ENCODE peak calls at places on chromosomes 3 and 15, in six cellular contexts. J, C, E, M, B and T are unnamed samples.

GRCh38 chr3:191328383-191328962 is 721 bp upstream of the CCDC50 start:
- DNase-seq in M (no peak), J (peak), C (no peak), B (peak), E (peak), T (no peak)

GRCh38 chr3:184466413-184466960 is 86.6 kb downstream of the CHRD start:
- DNase-seq in E (peak), J (peak), C (no peak), B (peak), M (peak), T (no peak)

GRCh38 chr15:80180986-80181385 is 28.2 kb downstream of the FAH start:
- DNase-seq in C (no peak), M (no peak), J (no peak), B (no peak), E (no peak), T (no peak)

GRCh38 chr3:86382556-86382955 is 608.4 kb downstream of the VGLL3 start:
- DNase-seq in E (no peak), B (no peak), C (no peak), M (no peak), J (no peak), T (no peak)

GRCh38 chr15:52529289-52529929 is 729 bp upstream of the MYO5A start:
- DNase-seq in C (peak), B (no peak), E (no peak), M (no peak), J (peak), T (no peak)

GRCh38 chr3:53350652-53351051 is 3.3 kb upstream of the DCP1A start:
- DNase-seq in J (peak), B (no peak), C (no peak), M (peak), E (peak), T (no peak)

GRCh38 chr3:130956721-130957120 is 62.8 kb downstream of the ATP2C1 start:
- DNase-seq in J (no peak), B (no peak), M (no peak), E (no peak), C (no peak), T (no peak)

GRCh38 chr3:43540625-43541024 is 81.2 kb downstream of the ANO10 start:
- DNase-seq in E (no peak), J (no peak), C (no peak), B (peak), M (peak), T (no peak)

GRCh38 chr3:64945171-64945684 is 257.4 kb upstream of the ADAMTS9 start:
- DNase-seq in M (no peak), C (peak), E (peak), B (no peak), J (peak), T (no peak)

GRCh38 chr3:47227678-47228077 is 54.9 kb downstream of the KIF9 start:
- DNase-seq in M (no peak), B (no peak), J (no peak), C (no peak), E (no peak), T (no peak)

GRCh38 chr3:31926543-31926942 is 54.5 kb downstream of the OSBPL10 start:
- DNase-seq in B (no peak), M (no peak), J (no peak), C (no peak), E (no peak), T (no peak)

GRCh38 chr3:52468336-52468735 is 12.9 kb downstream of the NISCH start:
- DNase-seq in C (no peak), E (no peak), J (no peak), B (peak), M (no peak), T (no peak)

GRCh38 chr15:101014921-101015841 is 96.0 kb downstream of the LRRK1 start:
- DNase-seq in M (peak), J (peak), E (peak), B (peak), C (peak), T (no peak)

GRCh38 chr3:112568642-112569041 is 6.8 kb downstream of the SLC35A5 start:
- DNase-seq in J (no peak), M (peak), B (peak), C (no peak), E (peak), T (no peak)

GRCh38 chr15:26438316-26438715 is 334.6 kb downstream of the GABRB3 start:
- DNase-seq in E (no peak), J (no peak), B (no peak), M (no peak), C (peak), T (no peak)

GRCh38 chr3:140334105-140334504 is 343.8 kb upstream of the TRIM42 start:
- DNase-seq in B (no peak), J (peak), C (no peak), E (no peak), M (no peak), T (no peak)

GRCh38 chr3:59726279-59726678 is 676.5 kb upstream of the CFAP20DC start:
- DNase-seq in C (no peak), B (no peak), J (no peak), E (no peak), M (no peak), T (no peak)

GRCh38 chr3:185208836-185209235 is 45.0 kb downstream of the EHHADH start:
- DNase-seq in M (no peak), E (no peak), J (no peak), C (no peak), B (no peak), T (no peak)

GRCh38 chr15:58407366-58407765 is 24.4 kb upstream of the LIPC start:
- DNase-seq in M (no peak), B (no peak), C (no peak), J (no peak), E (no peak), T (no peak)

GRCh38 chr3:54433846-54434245 is 311.5 kb downstream of the CACNA2D3 start:
- DNase-seq in J (peak), C (peak), B (no peak), E (no peak), M (no peak), T (no peak)

GRCh38 chr15:72489943-72490554 is 15.9 kb downstream of the ARIH1 start:
- DNase-seq in B (no peak), J (no peak), E (no peak), C (no peak), M (no peak), T (no peak)

GRCh38 chr3:124295358-124295757 is 303.4 kb upstream of the ROPN1 start:
- DNase-seq in B (peak), M (no peak), E (no peak), J (no peak), C (no peak), T (no peak)

GRCh38 chr3:58857423-58857822 is 190.8 kb upstream of the FAM3D start:
- DNase-seq in J (no peak), E (no peak), B (no peak), M (no peak), C (no peak), T (no peak)

GRCh38 chr3:161409069-161409468 is 37.8 kb upstream of the SPTSSB start:
- DNase-seq in J (peak), M (peak), C (peak), B (peak), E (peak), T (no peak)

GRCh38 chr3:171427771-171428320 is 32.4 kb downstream of the TNIK start:
- DNase-seq in E (no peak), J (peak), M (no peak), B (no peak), C (no peak), T (no peak)

GRCh38 chr15:78795043-78795442 is 16.2 kb downstream of the ADAMTS7 start:
- DNase-seq in B (no peak), E (no peak), J (no peak), M (no peak), C (no peak), T (no peak)

GRCh38 chr3:142298626-142299025 is 73.2 kb upstream of the GK5 start:
- DNase-seq in E (no peak), C (no peak), M (no peak), B (no peak), J (no peak), T (no peak)

GRCh38 chr15:45594835-45595530 is 7.8 kb downstream of the BLOC1S6 start:
- DNase-seq in E (no peak), B (no peak), C (no peak), J (no peak), M (no peak), T (no peak)

GRCh38 chr3:152505926-152506325 is 237.2 kb downstream of the MBNL1 start:
- DNase-seq in B (no peak), E (no peak), M (no peak), C (no peak), J (no peak), T (no peak)

GRCh38 chr3:188707396-188708288 is 464.1 kb upstream of the TPRG1 start:
- DNase-seq in J (no peak), M (peak), C (no peak), B (peak), E (peak), T (no peak)

GRCh38 chr3:192449036-192449435 is 278.3 kb downstream of the FGF12 start:
- DNase-seq in B (no peak), M (no peak), C (no peak), J (peak), E (no peak), T (no peak)

GRCh38 chr3:64696896-64697295 is 9.1 kb upstream of the ADAMTS9 start:
- DNase-seq in M (no peak), C (no peak), B (no peak), E (no peak), J (no peak), T (no peak)

GRCh38 chr3:73143821-73144237 is 82.4 kb downstream of the EBLN2 start:
- DNase-seq in B (peak), C (no peak), E (no peak), M (no peak), J (no peak), T (no peak)

GRCh38 chr3:157261000-157261399 is 101.1 kb upstream of the CCNL1 start:
- DNase-seq in E (no peak), J (no peak), B (peak), C (no peak), M (no peak), T (no peak)

GRCh38 chr15:59349715-59350420 is 22.8 kb downstream of the MYO1E start:
- DNase-seq in J (peak), M (peak), E (peak), B (peak), C (no peak), T (peak)

GRCh38 chr3:100590114-100590839 is 19.1 kb upstream of the ADGRG7 start:
- DNase-seq in E (peak), M (peak), J (peak), C (peak), B (peak), T (peak)

GRCh38 chr3:126552688-126553283 is 5.9 kb downstream of the C3orf22 start:
- DNase-seq in M (no peak), J (no peak), C (no peak), E (no peak), B (no peak), T (no peak)

GRCh38 chr3:169661567-169662214 is 1.8 kb downstream of the MECOM start:
- DNase-seq in B (peak), J (peak), C (peak), E (peak), M (peak), T (no peak)

GRCh38 chr3:42336103-42336502 is 70.1 kb upstream of the CCK start:
- DNase-seq in C (no peak), M (no peak), J (no peak), E (no peak), B (no peak), T (no peak)

DNA sequence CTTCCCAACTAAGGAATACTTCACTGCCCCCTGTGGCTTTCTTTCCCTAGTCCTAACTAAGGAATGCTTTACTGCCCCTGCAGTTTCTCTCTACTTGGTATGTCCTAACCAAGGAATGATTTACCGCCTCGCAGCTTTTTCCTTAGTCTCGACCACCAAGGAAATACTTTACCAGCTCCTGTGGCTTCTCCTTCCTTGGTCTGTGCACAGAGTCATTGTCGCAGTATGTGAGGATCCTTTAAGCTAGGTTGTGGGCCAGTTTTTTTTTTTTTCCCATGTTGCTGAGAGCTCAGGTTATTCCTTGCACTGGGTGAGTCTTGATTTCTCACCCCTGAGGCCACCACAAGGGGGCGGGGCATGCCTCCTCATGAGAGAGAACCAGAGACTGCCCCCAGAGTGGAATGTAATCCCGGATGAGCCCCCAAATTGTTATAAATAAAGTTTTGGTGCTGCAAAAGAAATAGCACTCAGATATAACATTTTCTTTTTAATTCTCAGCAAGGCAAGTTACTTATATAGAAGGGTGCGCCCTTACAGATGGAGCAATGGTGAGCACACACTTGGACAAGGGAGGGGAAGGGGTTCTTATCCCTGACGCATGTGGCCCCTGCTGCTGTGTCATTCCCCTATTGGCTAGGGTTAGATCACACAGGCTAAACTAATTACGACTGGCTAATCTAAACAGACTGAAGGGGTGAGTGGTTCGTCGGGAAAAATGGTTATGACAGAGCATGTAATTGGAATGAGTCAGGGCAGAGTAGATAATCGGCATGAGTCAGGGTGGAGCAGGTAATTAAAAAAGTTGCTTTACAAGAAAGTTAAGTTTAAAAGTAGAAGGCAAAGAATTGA is 27.0 kb downstream of the NDUFB4 start:
- DNase-seq in J (peak), E (peak), M (peak), C (no peak), B (peak), T (no peak)
- H3K9ac ChIP-seq in J (no peak), E (no peak), M (no peak), C (no peak), B (no peak), T (no peak)

DNA sequence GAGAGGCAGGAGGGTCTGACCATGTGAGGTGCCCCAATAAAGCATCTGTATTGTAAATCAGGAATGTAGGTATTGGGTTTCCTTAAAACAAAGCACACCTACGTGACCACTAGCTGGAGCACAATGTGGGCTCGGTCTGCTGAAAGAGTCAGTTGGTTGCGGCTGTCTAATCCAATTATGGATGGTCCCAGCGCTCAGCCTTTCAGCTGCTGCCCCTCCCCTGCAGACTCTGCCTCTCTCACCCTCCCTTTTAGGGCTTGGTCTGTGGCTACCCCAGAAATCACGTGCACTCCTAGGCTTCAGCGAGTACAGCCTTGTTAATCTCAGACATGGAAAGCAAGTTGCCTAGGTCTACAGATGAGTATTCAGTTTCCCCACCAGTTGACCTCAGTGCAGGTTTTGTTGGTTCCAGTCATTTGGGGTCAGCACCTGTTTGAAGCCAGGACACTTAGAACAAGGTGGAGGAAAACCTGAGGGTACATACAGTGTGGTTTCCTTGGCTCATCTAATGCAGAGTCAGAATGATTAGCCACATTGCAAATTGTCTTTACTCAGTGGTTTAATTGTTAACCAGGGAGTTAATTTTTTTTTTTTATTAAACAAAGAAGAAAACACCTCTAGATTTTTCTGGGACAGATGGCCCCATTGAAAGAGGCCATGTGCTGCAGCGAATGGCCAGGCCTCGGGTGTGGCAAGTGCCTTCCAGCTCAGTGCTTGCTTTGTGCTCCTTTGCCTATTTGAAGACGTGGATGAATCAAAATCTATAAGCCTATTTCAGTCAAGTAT is 137.7 kb downstream of the IGF1R start:
- DNase-seq in J (peak), C (peak), E (no peak), B (no peak), M (no peak), T (no peak)
- H3K4me2 ChIP-seq in J (no peak), C (peak), E (no peak), B (no peak), M (no peak), T (no peak)

GRCh38 chr3:99485286-99485685 is 153.1 kb upstream of the COL8A1 start:
- DNase-seq in M (no peak), J (no peak), C (no peak), E (no peak), B (no peak), T (no peak)
- H3K27ac ChIP-seq in M (no peak), J (no peak), C (no peak), E (no peak), B (no peak), T (no peak)

GRCh38 chr3:50139308-50139707 is 15.8 kb upstream of the SEMA3F start:
- DNase-seq in C (no peak), E (no peak), J (peak), B (no peak), M (no peak), T (no peak)
- H3K9ac ChIP-seq in C (peak), E (no peak), J (peak), B (no peak), M (no peak), T (no peak)

DNA sequence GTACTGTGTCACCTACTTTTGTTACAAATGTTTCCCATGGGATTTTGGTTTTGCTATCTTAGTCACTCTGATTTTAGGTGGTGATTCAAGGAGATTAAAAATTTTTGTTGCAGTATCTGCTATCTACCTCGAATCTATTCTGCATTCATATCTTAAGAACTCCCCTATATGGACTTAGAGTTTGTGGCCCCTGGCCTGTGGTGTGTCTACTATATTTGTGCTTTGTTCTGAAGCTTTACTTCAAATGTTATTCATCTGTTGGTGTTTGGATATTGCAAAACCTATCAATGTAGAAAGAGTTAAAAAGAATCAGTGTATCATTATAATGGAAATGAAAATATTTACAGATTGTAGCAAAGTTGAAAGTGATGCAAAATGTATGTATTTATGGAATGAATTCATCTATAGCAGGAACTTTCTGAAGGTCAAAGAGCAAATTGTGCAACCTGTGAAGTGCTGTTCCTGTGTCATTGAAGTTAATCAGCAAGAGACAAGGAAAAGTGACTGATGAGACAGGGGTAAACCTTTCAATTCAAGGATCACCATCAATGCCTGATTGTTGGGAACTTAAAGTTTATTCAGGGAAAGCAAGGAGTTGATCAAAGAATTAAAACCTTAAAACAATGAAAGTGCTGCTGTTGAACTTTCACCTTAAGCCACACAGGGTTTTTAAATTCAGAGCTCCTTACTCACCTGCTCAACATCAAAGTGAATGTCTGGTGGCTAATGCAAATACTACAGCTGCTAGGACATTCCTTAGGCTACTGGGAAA is 71.0 kb downstream of the SLMAP start:
- DNase-seq in B (peak), J (peak), C (no peak), E (no peak), M (no peak), T (no peak)
- H3K4me2 ChIP-seq in B (no peak), J (no peak), C (no peak), E (no peak), M (no peak), T (no peak)

GRCh38 chr15:32717290-32718081 is at the start of gene GREM1:
- DNase-seq in B (peak), C (peak), E (no peak), J (peak), M (peak), T (no peak)
- H3K27ac ChIP-seq in B (peak), C (no peak), E (no peak), J (no peak), M (peak), T (no peak)

GRCh38 chr3:30676424-30677346 is 70.3 kb downstream of the TGFBR2 start:
- DNase-seq in C (no peak), E (no peak), M (no peak), B (no peak), J (no peak), T (no peak)
- H3K9ac ChIP-seq in C (no peak), E (no peak), M (no peak), B (no peak), J (no peak), T (no peak)

DNA sequence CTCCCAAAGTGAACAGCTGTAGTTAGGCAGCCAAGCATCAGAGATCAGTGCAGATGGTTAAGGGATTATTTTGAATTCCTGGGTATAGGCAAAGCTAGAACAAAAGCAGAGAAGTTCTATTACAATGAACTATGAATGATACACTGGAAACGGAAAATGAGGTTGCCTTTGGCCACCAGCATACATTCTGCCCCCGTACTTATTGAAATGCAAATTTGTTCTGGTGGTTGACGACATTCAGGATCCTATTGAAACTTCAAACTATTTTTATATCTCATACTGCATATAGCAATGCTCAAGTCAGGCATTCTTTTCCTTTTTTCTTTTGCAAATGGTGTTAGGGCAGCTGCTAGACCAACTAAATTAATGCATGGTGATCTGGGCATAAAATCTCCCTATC is 61.7 kb downstream of the SLC12A1 start:
- DNase-seq in C (no peak), J (no peak), E (no peak), B (no peak), M (no peak), T (no peak)
- H3K4me2 ChIP-seq in C (no peak), J (no peak), E (no peak), B (no peak), M (no peak), T (no peak)